ENCODE peak calls at places on chromosomes 7 and 10, in eight cellular contexts. O, G, C, Z, M, E, N and A are unnamed samples.
A peak's percentile ranks its signal among the peaks of the same experiment; 100 is the strongest.

GRCh38 chr7:157844611-157845010 is 507.8 kb downstream of the DNAJB6 start:
- DNase-seq in O (no peak), G (no peak), C (peak; percentile 33), Z (no peak), M (no peak), E (no peak), N (no peak), A (no peak)

GRCh38 chr7:129864042-129864441 is 88.7 kb downstream of the UBE2H start:
- DNase-seq in O (no peak), G (no peak), C (no peak), Z (no peak), M (peak; percentile 89), E (peak; percentile 41), N (no peak), A (no peak)

GRCh38 chr7:155399577-155399976 is 58.4 kb upstream of the EN2 start:
- DNase-seq in O (no peak), G (no peak), C (peak; percentile 66), Z (no peak), M (no peak), E (no peak), N (no peak), A (no peak)

GRCh38 chr7:16740623-16740953 is 13.0 kb upstream of the TSPAN13 start:
- DNase-seq in O (no peak), G (no peak), C (no peak), Z (no peak), M (no peak), E (no peak), N (no peak), A (no peak)

GRCh38 chr7:105279688-105280007 is 109.1 kb downstream of the SRPK2 start:
- DNase-seq in O (no peak), G (no peak), C (no peak), Z (no peak), M (no peak), E (no peak), N (no peak), A (no peak)

GRCh38 chr7:153405704-153406485 is 646.3 kb upstream of the DPP6 start:
- DNase-seq in O (no peak), G (no peak), C (no peak), Z (no peak), M (no peak), E (no peak), N (no peak), A (no peak)

GRCh38 chr10:125661942-125662515 is 20.9 kb downstream of the TEX36 start:
- DNase-seq in O (peak; percentile 93), G (no peak), C (no peak), Z (no peak), M (no peak), E (no peak), N (no peak), A (no peak)

GRCh38 chr10:71255817-71256660 is 43.7 kb downstream of the UNC5B start:
- DNase-seq in O (peak; percentile 68), G (no peak), C (peak; percentile 85), Z (no peak), M (peak; percentile 76), E (no peak), N (no peak), A (peak; percentile 96)

GRCh38 chr10:34526758-34527730 is 288.1 kb downstream of the PARD3 start:
- DNase-seq in O (peak; percentile 100), G (no peak), C (no peak), Z (peak; percentile 59), M (peak; percentile 64), E (no peak), N (no peak), A (no peak)

GRCh38 chr7:63953181-63953580 is 45.5 kb upstream of the ZNF722 start:
- DNase-seq in O (no peak), G (no peak), C (no peak), Z (no peak), M (no peak), E (no peak), N (no peak), A (no peak)

GRCh38 chr10:69217119-69217754 is 2.9 kb upstream of the HKDC1 start:
- DNase-seq in O (peak; percentile 68), G (no peak), C (no peak), Z (no peak), M (no peak), E (no peak), N (no peak), A (peak; percentile 96)

GRCh38 chr10:27330074-27330473 is 89.5 kb upstream of the ACBD5 start:
- DNase-seq in O (no peak), G (no peak), C (no peak), Z (no peak), M (no peak), E (no peak), N (no peak), A (no peak)

GRCh38 chr7:37220664-37221063 is 228.0 kb downstream of the ELMO1 start:
- DNase-seq in O (no peak), G (no peak), C (no peak), Z (no peak), M (no peak), E (no peak), N (no peak), A (no peak)

DNA sequence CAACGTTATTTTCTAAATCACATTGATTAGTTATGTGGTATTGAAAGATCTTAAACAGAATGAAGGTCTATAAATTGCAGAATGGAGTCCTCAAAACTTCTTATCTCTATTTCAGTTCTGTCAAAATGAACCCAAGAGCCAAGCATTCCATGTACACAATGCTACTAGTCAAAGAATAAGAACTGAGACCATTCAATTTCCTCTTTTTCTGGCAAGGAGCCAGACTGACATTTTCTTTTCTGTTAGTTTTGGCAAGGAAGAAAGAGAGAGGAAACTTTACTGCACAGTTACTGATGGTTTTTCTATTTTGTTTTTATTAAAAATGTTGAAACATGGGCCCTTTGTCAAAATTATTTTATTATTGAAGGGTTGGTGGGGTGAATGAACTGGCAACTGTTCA is 181.8 kb upstream of the FERD3L start:
- DNase-seq in O (no peak), G (no peak), C (no peak), Z (no peak), M (no peak), E (no peak), N (no peak), A (no peak)
- H3K4me3 ChIP-seq in O (no peak overlapping the region), G (no peak overlapping the region), C (no peak overlapping the region), Z (no peak overlapping the region), M (no peak overlapping the region), E (no peak overlapping the region), N (no peak overlapping the region), A (no peak overlapping the region)

DNA sequence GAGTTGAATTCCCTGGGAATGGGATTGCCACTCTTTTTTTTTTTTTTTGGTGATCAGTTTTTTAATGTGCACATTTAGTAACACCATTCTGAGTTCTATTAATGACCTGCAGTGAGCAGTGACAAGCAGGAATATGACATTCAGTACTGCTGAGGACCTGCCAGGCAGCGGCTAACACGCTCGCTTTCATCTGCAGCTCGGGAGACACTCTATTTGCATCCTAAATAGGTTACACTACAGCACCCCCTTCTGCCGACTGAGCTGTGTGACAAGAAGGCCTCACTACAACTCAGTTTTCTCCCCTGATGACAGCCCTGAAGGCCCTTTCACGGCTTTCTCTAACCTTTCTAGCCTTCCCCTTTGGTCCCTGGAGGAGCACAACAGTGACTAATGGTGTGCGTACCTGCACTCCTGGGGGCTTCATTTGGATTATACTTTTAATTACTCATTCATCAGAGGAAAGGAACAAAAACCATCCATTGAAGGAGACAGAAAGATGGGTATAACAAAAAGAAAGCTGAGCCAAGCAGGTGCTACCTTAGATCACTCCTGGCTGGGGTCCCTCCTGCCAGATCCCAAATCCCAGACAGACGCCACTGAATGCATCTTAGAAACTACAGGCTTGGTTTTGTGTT is 872.4 kb downstream of the LRMDA start:
- DNase-seq in O (peak; percentile 98), G (no peak), C (peak; percentile 83), Z (peak; percentile 41), M (peak; percentile 85), E (peak; percentile 41), N (peak; percentile 77), A (peak; percentile 85)
- H3K4me1 ChIP-seq in O (peaks cover 4% of the 10 kb centered on the region), G (no peaks in the 10 kb centered on the region), C (peaks cover 5% of the 10 kb centered on the region), Z (peaks cover 3% of the 10 kb centered on the region), M (peaks cover 4% of the 10 kb centered on the region), E (peaks cover 35% of the 10 kb centered on the region), N (peaks cover 35% of the 10 kb centered on the region), A (no peaks in the 10 kb centered on the region)

DNA sequence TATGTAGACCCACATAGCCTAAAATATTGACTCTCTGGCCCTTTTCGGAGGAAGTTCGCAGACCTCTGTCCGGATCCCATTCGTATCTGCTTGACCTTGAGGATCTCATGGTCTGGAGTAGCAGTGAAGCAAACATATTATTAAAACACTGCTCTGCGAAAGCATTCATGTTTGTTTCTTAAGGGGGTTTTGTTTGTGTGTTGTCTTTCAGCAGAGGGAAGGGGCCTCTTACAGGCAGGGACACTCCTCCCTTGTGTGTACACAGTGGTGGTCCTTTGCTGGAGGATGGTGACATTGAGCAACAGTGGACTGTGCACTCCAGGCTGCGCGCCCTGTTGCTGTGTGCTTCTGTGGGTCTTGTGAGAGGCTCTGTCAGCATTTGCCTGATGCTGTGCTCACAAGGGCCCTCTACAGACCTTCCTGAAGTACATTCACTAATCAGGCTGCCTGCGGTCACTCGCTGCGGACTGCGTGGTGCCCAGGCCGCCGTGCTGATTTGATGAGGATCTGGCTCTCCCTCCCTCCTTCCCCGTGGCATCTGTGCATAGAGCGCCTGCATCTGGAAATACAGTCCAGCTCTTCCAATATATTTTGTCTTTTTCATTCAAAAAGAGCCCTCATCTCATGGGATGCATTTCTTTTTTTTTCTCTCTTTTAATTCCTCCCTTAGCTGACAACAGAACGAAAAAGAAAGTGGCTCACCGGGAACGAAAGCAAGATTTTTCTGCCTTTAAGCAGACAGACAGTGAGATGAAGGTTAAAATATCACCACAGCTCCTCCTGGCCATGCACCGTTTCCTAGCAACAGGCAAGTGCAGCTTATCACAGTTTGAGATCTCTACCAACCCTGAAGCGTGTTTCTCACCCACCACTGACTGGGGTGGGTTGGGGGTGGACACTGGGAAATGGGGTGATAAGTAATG is 135.8 kb downstream of the CNNM2 start:
- DNase-seq in O (peak; percentile 41), G (peak; percentile 46), C (peak; percentile 88), Z (peak; percentile 29), M (peak; percentile 89), E (no peak), N (peak; percentile 65), A (peak; percentile 65)
- H3K4me3 ChIP-seq in O (peak overlapping the region; percentile 47), G (peak overlapping the region; percentile 61), C (peak overlapping the region; percentile 5), Z (no peak overlapping the region), M (peak overlapping the region; percentile 44), E (peak overlapping the region; percentile 67), N (peak overlapping the region; percentile 38), A (no peak overlapping the region)

DNA sequence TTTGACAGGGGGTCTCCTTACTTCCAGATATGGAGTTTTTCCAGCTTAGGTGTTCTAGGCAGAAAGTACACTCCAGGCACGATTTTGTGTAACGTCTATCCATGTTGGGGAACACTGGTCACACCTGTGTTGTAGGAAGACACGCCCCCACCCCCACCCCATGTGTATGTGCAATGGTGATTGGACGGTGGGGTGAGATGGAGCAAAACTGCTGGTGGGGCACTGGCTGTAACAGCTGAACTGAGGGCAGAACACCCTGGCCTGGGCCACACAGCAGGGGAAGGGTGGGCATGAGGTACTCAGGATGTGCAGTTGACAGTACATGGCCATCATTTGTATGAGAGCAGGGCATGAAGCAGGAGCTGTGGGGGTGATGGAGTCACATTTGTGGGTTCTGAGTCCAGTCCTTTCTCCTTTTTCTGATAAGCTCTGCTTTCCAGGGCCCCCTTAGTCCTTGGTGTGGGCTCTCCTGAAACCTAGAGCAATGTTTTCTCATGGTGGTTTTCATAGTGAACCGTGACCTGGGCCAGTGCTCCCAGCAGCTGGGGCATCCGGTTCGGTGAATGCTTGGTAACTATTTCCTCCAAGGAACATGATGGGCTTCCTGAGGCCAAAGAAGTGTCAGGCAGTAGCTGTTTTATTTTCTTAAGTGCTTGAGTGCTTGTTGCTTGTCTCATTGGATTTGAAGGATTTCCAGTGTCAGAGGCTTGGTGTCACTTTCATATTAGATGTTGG is 63.4 kb upstream of the AQP1 start:
- DNase-seq in O (no peak), G (no peak), C (no peak), Z (no peak), M (no peak), E (no peak), N (no peak), A (no peak)
- H3K4me1 ChIP-seq in O (peaks cover 24% of the 10 kb centered on the region), G (no peaks in the 10 kb centered on the region), C (peaks cover 3% of the 10 kb centered on the region), Z (no peaks in the 10 kb centered on the region), M (peaks cover 65% of the 10 kb centered on the region), E (peaks cover 90% of the 10 kb centered on the region), N (peaks cover 55% of the 10 kb centered on the region), A (no peaks in the 10 kb centered on the region)

GRCh38 chr7:74029991-74030415 is 2.0 kb downstream of the ELN start:
- DNase-seq in O (no peak), G (no peak), C (peak; percentile 74), Z (no peak), M (no peak), E (no peak), N (no peak), A (no peak)
- H3K4me3 ChIP-seq in O (no peak overlapping the region), G (no peak overlapping the region), C (peak overlapping the region; percentile 76), Z (no peak overlapping the region), M (peak overlapping the region; percentile 75), E (peak overlapping the region; percentile 82), N (peak overlapping the region; percentile 60), A (no peak overlapping the region)